ENCODE peak calls at places on chromosomes 2 and 18, in eight cellular contexts. A, N, W, S, L, H, I and E are unnamed samples.

GRCh38 chr2:145085616-145086015 is 565.7 kb upstream of the ZEB2 start:
- DNase-seq in A (no peak), N (no peak), W (no peak), S (no peak), L (no peak), H (no peak), I (no peak), E (no peak)

GRCh38 chr2:158686166-158686792 is 108.8 kb upstream of the DAPL1 start:
- DNase-seq in A (no peak), N (peak), W (no peak), S (no peak), L (no peak), H (no peak), I (no peak), E (no peak)

GRCh38 chr2:178163395-178163794 is 30.9 kb upstream of the OSBPL6 start:
- DNase-seq in A (no peak), N (no peak), W (no peak), S (no peak), L (no peak), H (no peak), I (no peak), E (no peak)

GRCh38 chr2:64644240-64645013 is 9.3 kb downstream of the SERTAD2 start:
- DNase-seq in A (peak), N (peak), W (peak), S (peak), L (no peak), H (peak), I (peak), E (no peak)

GRCh38 chr18:49170145-49170544 is 219.4 kb upstream of the SMAD7 start:
- DNase-seq in A (no peak), N (no peak), W (no peak), S (no peak), L (no peak), H (no peak), I (no peak), E (no peak)

GRCh38 chr2:55010915-55011314 is 39.3 kb downstream of the RTN4 start:
- DNase-seq in A (peak), N (no peak), W (no peak), S (no peak), L (no peak), H (no peak), I (no peak), E (no peak)

GRCh38 chr2:197345846-197346370 is 35.3 kb upstream of the ANKRD44 start:
- DNase-seq in A (no peak), N (no peak), W (no peak), S (no peak), L (peak), H (no peak), I (no peak), E (no peak)

GRCh38 chr2:128178650-128179460 is 87.9 kb downstream of the UGGT1 start:
- DNase-seq in A (peak), N (peak), W (peak), S (peak), L (peak), H (peak), I (peak), E (peak)

GRCh38 chr2:28507806-28508764 is 12.2 kb downstream of the PLB1 start:
- DNase-seq in A (no peak), N (no peak), W (no peak), S (no peak), L (peak), H (no peak), I (peak), E (peak)

GRCh38 chr2:9975328-9975727 is 23.8 kb downstream of the GRHL1 start:
- DNase-seq in A (no peak), N (no peak), W (no peak), S (no peak), L (no peak), H (no peak), I (no peak), E (no peak)

GRCh38 chr2:172736419-172737174 is 952 bp downstream of the RAPGEF4 start:
- DNase-seq in A (no peak), N (no peak), W (no peak), S (no peak), L (no peak), H (no peak), I (no peak), E (no peak)

GRCh38 chr2:105886029-105886454 is 141.3 kb downstream of the NCK2 start:
- DNase-seq in A (no peak), N (no peak), W (no peak), S (no peak), L (no peak), H (no peak), I (no peak), E (no peak)

GRCh38 chr2:50551018-50551726 is 480.8 kb downstream of the NRXN1 start:
- DNase-seq in A (no peak), N (no peak), W (no peak), S (no peak), L (no peak), H (no peak), I (no peak), E (no peak)

GRCh38 chr2:236572482-236572881 is 2.9 kb downstream of the ACKR3 start:
- DNase-seq in A (no peak), N (peak), W (peak), S (no peak), L (no peak), H (no peak), I (no peak), E (no peak)

GRCh38 chr2:145110668-145111067 is 590.7 kb upstream of the ZEB2 start:
- DNase-seq in A (no peak), N (no peak), W (no peak), S (no peak), L (no peak), H (no peak), I (no peak), E (peak)

GRCh38 chr2:104443137-104443536 is 410.8 kb upstream of the POU3F3 start:
- DNase-seq in A (no peak), N (no peak), W (no peak), S (no peak), L (no peak), H (no peak), I (peak), E (no peak)

GRCh38 chr2:50014168-50014567 is 859.9 kb upstream of the FSHR start:
- DNase-seq in A (no peak), N (no peak), W (no peak), S (no peak), L (no peak), H (no peak), I (no peak), E (no peak)

GRCh38 chr2:44392338-44392943 is 30.7 kb downstream of the CAMKMT start:
- DNase-seq in A (peak), N (no peak), W (no peak), S (peak), L (peak), H (peak), I (peak), E (peak)

GRCh38 chr2:133600231-133600630 is 32.0 kb upstream of the NCKAP5 start:
- DNase-seq in A (no peak), N (peak), W (no peak), S (no peak), L (no peak), H (no peak), I (no peak), E (no peak)

GRCh38 chr2:85430780-85431601 is 12.5 kb downstream of the SH2D6 start:
- DNase-seq in A (peak), N (no peak), W (no peak), S (no peak), L (no peak), H (no peak), I (no peak), E (no peak)

GRCh38 chr2:219636941-219637841 is 9.8 kb downstream of the SLC4A3 start:
- DNase-seq in A (no peak), N (peak), W (no peak), S (no peak), L (no peak), H (no peak), I (no peak), E (no peak)

GRCh38 chr2:21438949-21439348 is 315.2 kb downstream of the TDRD15 start:
- DNase-seq in A (peak), N (no peak), W (no peak), S (peak), L (no peak), H (no peak), I (no peak), E (no peak)

GRCh38 chr2:237529452-237530402 is 36.6 kb upstream of the PRLH start:
- DNase-seq in A (no peak), N (no peak), W (no peak), S (no peak), L (no peak), H (no peak), I (no peak), E (no peak)